ENCODE peak calls at places on chromosomes 11 and 22, in nine cellular contexts. One of them, this sample, is unnamed. For H3K9me3, the result is how much of the 10 kb centered on the place peaks cover.

GRCh38 chr11:46260161-46260560 is 17.3 kb upstream of the CREB3L1 start:
- DNase-seq in uterus: no peak
- DNase-seq in psoas muscle: no peak
- DNase-seq in heart right ventricle: no peak
- DNase-seq in CD8-positive, alpha-beta memory T cell: no peak
- DNase-seq in A673: no peak
- DNase-seq in breast epithelium: no peak
- DNase-seq in lower lobe of right lung: no peak
- DNase-seq in PC-3: no peak
- DNase-seq in this sample: no peak

GRCh38 chr11:63020671-63021255 is 5.1 kb upstream of the SLC22A8 start:
- DNase-seq in uterus: no peak
- DNase-seq in psoas muscle: no peak
- DNase-seq in heart right ventricle: no peak
- DNase-seq in CD8-positive, alpha-beta memory T cell: no peak
- DNase-seq in A673: peak
- DNase-seq in breast epithelium: no peak
- DNase-seq in lower lobe of right lung: no peak
- DNase-seq in PC-3: peak
- DNase-seq in this sample: no peak

GRCh38 chr22:36453855-36454378 is 27.5 kb downstream of the TXN2 start:
- DNase-seq in uterus: no peak
- DNase-seq in psoas muscle: no peak
- DNase-seq in heart right ventricle: no peak
- DNase-seq in CD8-positive, alpha-beta memory T cell: no peak
- DNase-seq in A673: no peak
- DNase-seq in breast epithelium: no peak
- DNase-seq in lower lobe of right lung: no peak
- DNase-seq in PC-3: no peak
- DNase-seq in this sample: no peak

GRCh38 chr11:134951305-134951700 is 539.3 kb upstream of the B3GAT1 start:
- DNase-seq in uterus: no peak
- DNase-seq in psoas muscle: peak
- DNase-seq in heart right ventricle: no peak
- DNase-seq in CD8-positive, alpha-beta memory T cell: no peak
- DNase-seq in A673: peak
- DNase-seq in breast epithelium: no peak
- DNase-seq in lower lobe of right lung: no peak
- DNase-seq in PC-3: peak
- DNase-seq in this sample: no peak

GRCh38 chr22:20130319-20130718 is 1.3 kb upstream of the ZDHHC8 start:
- DNase-seq in uterus: no peak
- DNase-seq in psoas muscle: no peak
- DNase-seq in heart right ventricle: no peak
- DNase-seq in CD8-positive, alpha-beta memory T cell: no peak
- DNase-seq in A673: no peak
- DNase-seq in breast epithelium: no peak
- DNase-seq in lower lobe of right lung: no peak
- DNase-seq in PC-3: peak
- DNase-seq in this sample: no peak

GRCh38 chr22:36546932-36547331 is 18.0 kb upstream of the EIF3D start:
- DNase-seq in uterus: no peak
- DNase-seq in psoas muscle: no peak
- DNase-seq in heart right ventricle: no peak
- DNase-seq in CD8-positive, alpha-beta memory T cell: no peak
- DNase-seq in A673: no peak
- DNase-seq in breast epithelium: no peak
- DNase-seq in lower lobe of right lung: no peak
- DNase-seq in PC-3: peak
- DNase-seq in this sample: no peak

GRCh38 chr11:316891-317291 is 3.1 kb downstream of the IFITM1 start:
- DNase-seq in uterus: no peak
- DNase-seq in psoas muscle: no peak
- DNase-seq in heart right ventricle: no peak
- DNase-seq in CD8-positive, alpha-beta memory T cell: no peak
- DNase-seq in A673: no peak
- DNase-seq in breast epithelium: no peak
- DNase-seq in lower lobe of right lung: no peak
- DNase-seq in PC-3: no peak
- DNase-seq in this sample: no peak

GRCh38 chr11:75583710-75584658 is 21.9 kb downstream of the SERPINH1 start:
- DNase-seq in uterus: peak
- DNase-seq in psoas muscle: peak
- DNase-seq in heart right ventricle: peak
- DNase-seq in CD8-positive, alpha-beta memory T cell: no peak
- DNase-seq in A673: peak
- DNase-seq in breast epithelium: no peak
- DNase-seq in lower lobe of right lung: peak
- DNase-seq in PC-3: no peak
- DNase-seq in this sample: no peak

GRCh38 chr11:86067230-86068137 is 1.4 kb downstream of the PICALM start:
- DNase-seq in uterus: no peak
- DNase-seq in psoas muscle: no peak
- DNase-seq in heart right ventricle: no peak
- DNase-seq in CD8-positive, alpha-beta memory T cell: no peak
- DNase-seq in A673: no peak
- DNase-seq in breast epithelium: no peak
- DNase-seq in lower lobe of right lung: no peak
- DNase-seq in PC-3: peak
- DNase-seq in this sample: no peak

GRCh38 chr11:26149585-26149984 is 182.3 kb upstream of the ANO3 start:
- DNase-seq in uterus: no peak
- DNase-seq in psoas muscle: peak
- DNase-seq in heart right ventricle: no peak
- DNase-seq in CD8-positive, alpha-beta memory T cell: no peak
- DNase-seq in A673: no peak
- DNase-seq in breast epithelium: no peak
- DNase-seq in lower lobe of right lung: no peak
- DNase-seq in PC-3: no peak
- DNase-seq in this sample: no peak

GRCh38 chr11:100753562-100753961 is 66.5 kb downstream of the ARHGAP42 start:
- DNase-seq in uterus: no peak
- DNase-seq in psoas muscle: no peak
- DNase-seq in heart right ventricle: no peak
- DNase-seq in CD8-positive, alpha-beta memory T cell: no peak
- DNase-seq in A673: no peak
- DNase-seq in breast epithelium: no peak
- DNase-seq in lower lobe of right lung: no peak
- DNase-seq in PC-3: no peak
- DNase-seq in this sample: no peak

GRCh38 chr11:47186937-47187681 is 875 bp upstream of the PACSIN3 start:
- DNase-seq in uterus: peak
- DNase-seq in psoas muscle: peak
- DNase-seq in heart right ventricle: peak
- DNase-seq in CD8-positive, alpha-beta memory T cell: peak
- DNase-seq in A673: peak
- DNase-seq in breast epithelium: no peak
- DNase-seq in lower lobe of right lung: peak
- DNase-seq in PC-3: no peak
- DNase-seq in this sample: peak

GRCh38 chr22:29106839-29107238 is 34.0 kb downstream of the KREMEN1 start:
- DNase-seq in uterus: no peak
- DNase-seq in psoas muscle: no peak
- DNase-seq in heart right ventricle: no peak
- DNase-seq in CD8-positive, alpha-beta memory T cell: no peak
- DNase-seq in A673: peak
- DNase-seq in breast epithelium: no peak
- DNase-seq in lower lobe of right lung: no peak
- DNase-seq in PC-3: no peak
- DNase-seq in this sample: no peak

GRCh38 chr11:72338266-72338665 is 94.3 kb upstream of the PHOX2A start:
- DNase-seq in uterus: no peak
- DNase-seq in psoas muscle: no peak
- DNase-seq in heart right ventricle: no peak
- DNase-seq in CD8-positive, alpha-beta memory T cell: no peak
- DNase-seq in A673: no peak
- DNase-seq in breast epithelium: no peak
- DNase-seq in lower lobe of right lung: no peak
- DNase-seq in PC-3: no peak
- DNase-seq in this sample: no peak

GRCh38 chr22:30998329-30998728 is 29.3 kb downstream of the TUG1 start:
- DNase-seq in uterus: no peak
- DNase-seq in psoas muscle: no peak
- DNase-seq in heart right ventricle: no peak
- DNase-seq in CD8-positive, alpha-beta memory T cell: no peak
- DNase-seq in A673: no peak
- DNase-seq in breast epithelium: no peak
- DNase-seq in lower lobe of right lung: no peak
- DNase-seq in PC-3: no peak
- DNase-seq in this sample: no peak

GRCh38 chr11:118917488-118918127 is 8.1 kb downstream of the BCL9L start:
- DNase-seq in uterus: peak
- DNase-seq in psoas muscle: peak
- DNase-seq in heart right ventricle: no peak
- DNase-seq in CD8-positive, alpha-beta memory T cell: peak
- DNase-seq in A673: peak
- DNase-seq in breast epithelium: no peak
- DNase-seq in lower lobe of right lung: peak
- DNase-seq in PC-3: peak
- DNase-seq in this sample: peak

GRCh38 chr11:70674605-70675004 is 276.3 kb downstream of the CTTN start:
- DNase-seq in uterus: no peak
- DNase-seq in psoas muscle: no peak
- DNase-seq in heart right ventricle: no peak
- DNase-seq in CD8-positive, alpha-beta memory T cell: no peak
- DNase-seq in A673: no peak
- DNase-seq in breast epithelium: no peak
- DNase-seq in lower lobe of right lung: peak
- DNase-seq in PC-3: no peak
- DNase-seq in this sample: no peak

GRCh38 chr11:70678931-70679900 is 280.9 kb downstream of the CTTN start:
- DNase-seq in uterus: no peak
- DNase-seq in psoas muscle: no peak
- DNase-seq in heart right ventricle: no peak
- DNase-seq in CD8-positive, alpha-beta memory T cell: no peak
- DNase-seq in A673: no peak
- DNase-seq in breast epithelium: no peak
- DNase-seq in lower lobe of right lung: peak
- DNase-seq in PC-3: no peak
- DNase-seq in this sample: no peak

GRCh38 chr11:70672991-70673670 is 274.8 kb downstream of the CTTN start:
- DNase-seq in uterus: no peak
- DNase-seq in psoas muscle: no peak
- DNase-seq in heart right ventricle: no peak
- DNase-seq in CD8-positive, alpha-beta memory T cell: no peak
- DNase-seq in A673: no peak
- DNase-seq in breast epithelium: no peak
- DNase-seq in lower lobe of right lung: peak
- DNase-seq in PC-3: no peak
- DNase-seq in this sample: no peak

GRCh38 chr11:70677232-70677916 is 279.0 kb downstream of the CTTN start:
- DNase-seq in uterus: no peak
- DNase-seq in psoas muscle: no peak
- DNase-seq in heart right ventricle: no peak
- DNase-seq in CD8-positive, alpha-beta memory T cell: no peak
- DNase-seq in A673: no peak
- DNase-seq in breast epithelium: no peak
- DNase-seq in lower lobe of right lung: peak
- DNase-seq in PC-3: no peak
- DNase-seq in this sample: no peak

GRCh38 chr11:70675697-70676374 is 277.5 kb downstream of the CTTN start:
- DNase-seq in uterus: no peak
- DNase-seq in psoas muscle: no peak
- DNase-seq in heart right ventricle: no peak
- DNase-seq in CD8-positive, alpha-beta memory T cell: no peak
- DNase-seq in A673: no peak
- DNase-seq in breast epithelium: no peak
- DNase-seq in lower lobe of right lung: no peak
- DNase-seq in PC-3: peak
- DNase-seq in this sample: no peak
- H3K9me3 ChIP-seq in uterus: under half
- H3K9me3 ChIP-seq in psoas muscle: under half
- H3K9me3 ChIP-seq in heart right ventricle: under half
- H3K9me3 ChIP-seq in CD8-positive, alpha-beta memory T cell: under half
- H3K9me3 ChIP-seq in A673: under half
- H3K9me3 ChIP-seq in breast epithelium: under half
- H3K9me3 ChIP-seq in lower lobe of right lung: under half
- H3K9me3 ChIP-seq in PC-3: under half
- H3K9me3 ChIP-seq in this sample: under half

GRCh38 chr11:119942021-119942420 is 195.9 kb downstream of the TRIM29 start:
- DNase-seq in uterus: no peak
- DNase-seq in psoas muscle: no peak
- DNase-seq in heart right ventricle: no peak
- DNase-seq in CD8-positive, alpha-beta memory T cell: no peak
- DNase-seq in A673: no peak
- DNase-seq in breast epithelium: no peak
- DNase-seq in lower lobe of right lung: no peak
- DNase-seq in PC-3: no peak
- DNase-seq in this sample: no peak
- H3K9me3 ChIP-seq in uterus: under half
- H3K9me3 ChIP-seq in psoas muscle: under half
- H3K9me3 ChIP-seq in heart right ventricle: under half
- H3K9me3 ChIP-seq in CD8-positive, alpha-beta memory T cell: under half
- H3K9me3 ChIP-seq in A673: under half
- H3K9me3 ChIP-seq in breast epithelium: under half
- H3K9me3 ChIP-seq in lower lobe of right lung: under half
- H3K9me3 ChIP-seq in PC-3: under half
- H3K9me3 ChIP-seq in this sample: under half

DNA sequence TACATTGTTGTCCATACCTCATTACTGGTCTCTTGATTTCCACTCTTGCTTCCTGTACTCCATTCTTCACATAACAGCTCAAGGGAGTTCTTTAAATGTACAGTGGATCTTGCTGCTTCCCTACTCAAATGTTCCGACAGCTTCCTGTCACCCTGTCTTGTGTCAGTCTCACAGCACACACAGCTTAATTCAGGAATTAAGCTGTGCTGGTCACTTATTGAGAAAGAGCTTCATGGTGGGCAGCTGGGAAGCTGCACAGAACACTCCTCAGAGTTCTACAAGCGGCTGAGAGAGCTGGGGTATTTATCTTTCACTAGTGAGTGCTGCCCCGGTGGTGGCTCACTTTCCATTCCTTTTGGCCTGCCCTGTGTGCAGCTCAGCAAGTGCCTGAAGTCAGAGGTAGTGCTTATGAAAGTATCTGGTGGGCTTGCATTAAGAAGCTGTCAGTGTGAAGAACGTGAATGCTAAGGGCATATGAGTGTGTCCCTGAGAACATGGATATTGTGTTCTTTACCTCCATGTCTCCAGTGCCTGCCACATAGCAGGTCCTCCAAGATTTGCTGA is 48.7 kb downstream of the KCNQ1OT1 start:
- DNase-seq in uterus: no peak
- DNase-seq in psoas muscle: no peak
- DNase-seq in heart right ventricle: no peak
- DNase-seq in CD8-positive, alpha-beta memory T cell: no peak
- DNase-seq in A673: no peak
- DNase-seq in breast epithelium: no peak
- DNase-seq in lower lobe of right lung: no peak
- DNase-seq in PC-3: no peak
- DNase-seq in this sample: no peak
- H3K9me3 ChIP-seq in uterus: under half
- H3K9me3 ChIP-seq in psoas muscle: under half
- H3K9me3 ChIP-seq in heart right ventricle: half or more
- H3K9me3 ChIP-seq in CD8-positive, alpha-beta memory T cell: under half
- H3K9me3 ChIP-seq in A673: half or more
- H3K9me3 ChIP-seq in breast epithelium: under half
- H3K9me3 ChIP-seq in lower lobe of right lung: under half
- H3K9me3 ChIP-seq in PC-3: under half
- H3K9me3 ChIP-seq in this sample: under half

DNA sequence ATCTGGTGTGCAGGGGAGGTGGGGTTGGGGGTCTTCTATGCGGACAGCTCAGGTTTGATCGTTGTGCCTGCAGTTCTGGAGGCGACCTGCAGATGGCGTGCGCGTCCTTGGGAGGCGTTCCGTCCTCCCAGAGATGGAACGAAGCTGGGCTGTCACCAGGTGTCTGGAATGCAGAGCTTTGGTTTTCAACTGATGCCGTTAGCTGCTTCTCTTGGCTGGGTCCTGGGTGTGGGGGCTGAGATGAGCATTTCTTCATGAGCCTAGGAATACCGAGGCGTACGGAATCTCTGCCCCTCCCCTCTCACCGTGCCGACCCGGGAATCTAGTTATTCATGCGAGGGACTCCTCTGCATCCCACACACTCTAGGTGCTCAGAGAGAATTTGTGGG is 98.6 kb downstream of the CEP164 start:
- DNase-seq in uterus: peak
- DNase-seq in psoas muscle: peak
- DNase-seq in heart right ventricle: peak
- DNase-seq in CD8-positive, alpha-beta memory T cell: peak
- DNase-seq in A673: peak
- DNase-seq in breast epithelium: peak
- DNase-seq in lower lobe of right lung: peak
- DNase-seq in PC-3: peak
- DNase-seq in this sample: peak
- H3K9me3 ChIP-seq in uterus: under half
- H3K9me3 ChIP-seq in psoas muscle: under half
- H3K9me3 ChIP-seq in heart right ventricle: under half
- H3K9me3 ChIP-seq in CD8-positive, alpha-beta memory T cell: under half
- H3K9me3 ChIP-seq in A673: under half
- H3K9me3 ChIP-seq in breast epithelium: under half
- H3K9me3 ChIP-seq in lower lobe of right lung: under half
- H3K9me3 ChIP-seq in PC-3: under half
- H3K9me3 ChIP-seq in this sample: under half

This sample was measured in T-helper 17 cell.